ENCODE peak calls at places on chromosomes 2 and 18, in four cellular contexts. J is A549, S is SK-N-SH, F is GM12878. N is an unnamed sample.

GRCh38 chr2:235543126-235543750 is 49.4 kb downstream of the AGAP1 start:
- DNase-seq in J (no peak), S (no peak), F (no peak), N (no peak)

GRCh38 chr2:27804146-27804545 is 32.6 kb downstream of the MRPL33 start:
- DNase-seq in J (no peak), S (no peak), F (no peak), N (no peak)

GRCh38 chr18:38576349-38576748 is 1010.8 kb upstream of the CELF4 start:
- DNase-seq in S (no peak), F (no peak), J (no peak), N (no peak)

GRCh38 chr2:134002391-134002790 is 251.5 kb upstream of the MGAT5 start:
- DNase-seq in S (no peak), F (no peak), J (no peak), N (no peak)

GRCh38 chr18:55236150-55236931 is 277.1 kb upstream of the CCDC68 start:
- DNase-seq in F (no peak), S (no peak), J (no peak), N (no peak)

GRCh38 chr2:102313950-102314349 is 2.6 kb downstream of the IL1RL1 start:
- DNase-seq in F (no peak), J (no peak), S (no peak), N (no peak)

GRCh38 chr2:175207741-175208438 is 26.4 kb upstream of the ATP5MC3 start:
- DNase-seq in F (no peak), J (no peak), S (no peak), N (no peak)

GRCh38 chr2:62934501-62934900 is 116.1 kb upstream of the OTX1 start:
- DNase-seq in J (no peak), S (no peak), F (no peak), N (no peak)

GRCh38 chr2:62382757-62383156 is 123.2 kb downstream of the TMEM17 start:
- DNase-seq in S (no peak), J (no peak), F (no peak), N (no peak)

GRCh38 chr2:172551266-172551665 is 4.6 kb upstream of the PDK1 start:
- DNase-seq in S (no peak), F (no peak), J (no peak), N (no peak)

GRCh38 chr2:64652231-64653173 is 1.2 kb downstream of the SERTAD2 start:
- DNase-seq in S (no peak), J (peak), F (no peak), N (peak)

GRCh38 chr2:176522271-176522670 is 253.0 kb downstream of the MTX2 start:
- DNase-seq in J (no peak), S (no peak), F (no peak), N (no peak)

GRCh38 chr18:10170375-10170774 is 256.6 kb downstream of the VAPA start:
- DNase-seq in J (no peak), F (no peak), S (no peak), N (no peak)

GRCh38 chr2:10646153-10646552 is 43.6 kb downstream of the NOL10 start:
- DNase-seq in S (no peak), J (no peak), F (no peak), N (peak)

GRCh38 chr18:44599409-44599808 is 81.3 kb upstream of the SETBP1 start:
- DNase-seq in S (no peak), F (no peak), J (no peak), N (no peak)

GRCh38 chr2:221896505-221897151 is 324.5 kb upstream of the EPHA4 start:
- DNase-seq in S (no peak), F (no peak), J (no peak), N (no peak)

GRCh38 chr18:36314098-36314497 is 16.6 kb downstream of the FHOD3 start:
- DNase-seq in F (no peak), S (no peak), J (no peak), N (no peak)

GRCh38 chr2:239830066-239830717 is 194.9 kb downstream of the NDUFA10 start:
- DNase-seq in J (no peak), S (peak), F (no peak), N (no peak)

GRCh38 chr2:239723486-239724193 is 301.5 kb downstream of the NDUFA10 start:
- DNase-seq in F (no peak), S (no peak), J (no peak), N (no peak)

GRCh38 chr2:187482796-187483195 is 34.7 kb upstream of the CALCRL start:
- DNase-seq in S (no peak), J (no peak), F (peak), N (no peak)

GRCh38 chr2:169010633-169011460 is 20.3 kb downstream of the ABCB11 start:
- DNase-seq in F (no peak), S (no peak), J (no peak), N (no peak)

GRCh38 chr2:169013628-169014026 is 17.5 kb downstream of the ABCB11 start:
- DNase-seq in J (no peak), F (no peak), S (no peak), N (no peak)

GRCh38 chr2:169011698-169012097 is 19.4 kb downstream of the ABCB11 start:
- DNase-seq in S (no peak), J (no peak), F (no peak), N (no peak)

GRCh38 chr2:169014780-169015179 is 16.3 kb downstream of the ABCB11 start:
- DNase-seq in S (no peak), F (no peak), J (no peak), N (no peak)

DNA sequence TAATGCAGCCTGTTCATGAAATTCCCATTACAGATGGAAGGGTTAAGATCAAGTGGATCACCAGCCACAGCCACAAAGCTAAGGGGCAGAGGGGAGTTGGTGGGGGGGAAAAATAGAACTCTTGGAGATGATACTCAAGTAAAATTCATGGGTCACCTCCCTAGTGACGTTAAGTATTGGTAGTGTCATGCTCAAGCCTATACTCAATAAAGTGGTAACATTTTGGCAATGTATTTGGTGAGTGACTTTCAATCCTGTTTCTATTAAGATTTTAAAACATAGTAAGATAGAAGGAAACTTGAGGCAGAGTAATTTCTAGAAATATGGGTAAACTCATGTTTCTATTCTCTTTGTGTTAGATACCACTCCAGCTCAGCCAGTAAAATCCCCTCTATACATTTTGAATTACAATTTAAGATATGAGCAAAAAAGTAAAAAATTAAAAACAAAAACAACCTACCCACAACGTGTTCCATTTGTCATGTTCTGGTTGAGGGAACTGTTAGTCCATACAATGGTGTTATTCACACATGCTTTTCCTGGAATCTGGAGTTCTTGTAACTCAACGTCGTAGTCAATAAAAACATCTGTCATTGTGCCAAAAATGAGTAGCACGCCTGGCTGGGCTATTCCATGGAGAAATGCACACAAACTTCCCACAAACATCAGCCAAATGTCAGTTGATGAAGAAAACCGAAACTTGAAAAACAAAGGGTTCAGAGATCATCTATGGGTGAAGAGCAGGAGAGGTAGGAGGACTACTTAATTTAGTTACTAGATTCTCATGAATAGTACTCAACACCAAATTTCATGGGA is 18.1 kb downstream of the ABCB11 start:
- DNase-seq in S (no peak), F (no peak), J (no peak), N (no peak)
- TF ChIP-seq PBX3 in S (no peak), F (no peak), J (no peak), N (no peak)

DNA sequence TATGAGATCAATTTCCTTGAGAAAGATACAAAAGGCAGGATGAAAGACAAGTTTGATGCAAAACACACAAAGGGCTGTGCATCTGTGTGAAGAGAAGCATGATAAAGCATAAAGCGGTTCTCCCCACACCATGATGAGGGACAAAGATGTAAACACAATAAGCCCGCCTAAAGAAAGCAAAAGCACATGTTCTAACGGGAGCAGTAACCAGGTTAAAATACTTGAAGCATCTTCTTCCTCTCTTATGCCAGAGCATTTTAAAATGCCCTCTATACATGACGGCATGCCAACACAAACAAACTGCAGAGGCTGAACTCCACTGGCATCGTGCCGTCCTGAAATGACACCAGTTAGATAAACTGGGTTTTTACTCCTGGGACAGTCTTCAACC is 89.8 kb downstream of the CDH2 start:
- DNase-seq in F (no peak), S (peak), J (no peak), N (peak)
- TF ChIP-seq PBX3 in F (no peak), S (no peak), J (no peak), N (no peak)

GRCh38 chr2:150355440-150355839 is 132.0 kb downstream of the RND3 start:
- DNase-seq in F (no peak), J (no peak), S (no peak), N (no peak)

GRCh38 chr2:150351922-150352321 is 135.5 kb downstream of the RND3 start:
- DNase-seq in S (no peak), J (no peak), F (no peak), N (no peak)

GRCh38 chr2:150358468-150358807 is 129.0 kb downstream of the RND3 start:
- DNase-seq in S (no peak), F (no peak), J (no peak), N (no peak)

DNA sequence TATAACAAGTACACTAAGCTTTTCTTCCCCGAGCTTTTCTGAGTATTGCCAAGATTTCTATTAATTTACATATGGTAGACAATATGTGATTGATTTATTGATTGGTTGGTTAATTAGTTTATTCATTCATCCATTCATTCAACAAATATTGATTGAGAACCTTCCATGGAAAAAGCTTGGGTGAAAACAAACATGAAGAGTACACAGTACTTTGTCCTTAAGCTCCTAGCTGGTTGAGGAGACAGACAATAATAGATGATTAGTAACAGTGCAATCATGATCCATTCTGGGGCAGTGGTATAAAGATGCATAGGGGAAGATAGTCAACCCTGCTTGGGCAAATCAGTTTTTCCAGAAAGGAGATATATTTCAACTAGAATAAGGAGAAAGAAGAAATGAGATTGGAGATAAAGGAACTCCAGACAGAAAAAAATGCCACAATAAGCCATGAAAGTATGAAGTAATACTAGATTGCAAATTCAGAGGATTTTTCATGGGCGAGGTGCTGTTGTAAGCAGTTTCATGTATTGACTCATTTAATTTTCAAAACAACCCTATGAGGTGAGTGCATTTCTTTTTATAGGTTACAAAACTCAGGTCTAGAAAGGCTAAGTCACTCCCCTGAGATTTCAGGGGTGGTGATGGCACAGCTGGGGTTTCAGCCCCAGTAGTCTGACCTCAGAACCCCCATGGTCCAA is 129.5 kb downstream of the RND3 start:
- DNase-seq in F (peak), J (no peak), S (no peak), N (no peak)
- TF ChIP-seq PBX3 in F (no peak), J (no peak), S (no peak), N (no peak)

GRCh38 chr2:53583583-53583982 is 184.0 kb upstream of the CHAC2 start:
- DNase-seq in J (no peak), S (no peak), F (no peak), N (peak)

GRCh38 chr2:53582556-53582955 is 185.0 kb upstream of the CHAC2 start:
- DNase-seq in F (no peak), S (no peak), J (no peak), N (no peak)

GRCh38 chr2:53584986-53585385 is 182.6 kb upstream of the CHAC2 start:
- DNase-seq in J (no peak), F (no peak), S (no peak), N (no peak)
- TF ChIP-seq PBX3 in J (no peak), F (no peak), S (no peak), N (no peak)

DNA sequence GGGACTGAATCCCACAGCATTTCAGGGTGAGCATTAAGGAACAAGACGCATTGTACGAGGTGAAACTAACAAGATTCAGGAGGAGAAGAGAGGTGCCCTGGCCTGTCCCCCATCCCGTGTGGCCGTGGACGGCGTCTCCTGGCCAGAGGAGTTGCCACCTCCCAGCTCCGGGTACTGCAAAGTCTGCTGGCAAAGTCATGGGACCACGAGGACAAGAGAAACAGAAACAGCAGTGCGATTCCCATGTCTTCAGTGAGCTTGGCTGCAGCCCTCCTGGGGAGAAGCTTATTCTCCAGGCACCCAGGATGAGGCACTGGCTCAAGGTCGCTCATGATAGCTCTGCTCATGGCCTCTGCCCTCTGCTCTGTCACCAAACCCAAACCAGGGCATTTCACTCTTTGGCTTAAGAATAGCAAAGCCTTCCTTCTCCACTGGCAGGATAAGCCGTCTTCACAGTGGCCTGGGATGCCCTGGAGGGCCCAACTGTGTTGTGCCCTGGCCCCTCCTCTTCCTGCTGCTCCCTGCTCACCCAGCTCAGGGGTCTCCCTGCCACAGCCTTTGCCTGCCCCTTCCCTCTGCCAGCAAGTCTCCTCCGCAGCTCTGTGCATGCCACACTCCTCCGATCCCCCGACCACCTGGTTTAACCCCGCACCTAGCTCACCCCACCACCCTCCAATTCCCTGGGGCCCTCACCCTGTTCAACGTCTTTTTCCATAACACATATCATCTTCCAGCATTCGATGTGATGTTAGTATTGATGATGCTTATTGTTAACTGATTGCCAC is 144.8 kb downstream of the PXDN start:
- DNase-seq in J (no peak), F (no peak), S (no peak), N (no peak)
- TF ChIP-seq PBX3 in J (no peak), F (no peak), S (no peak), N (no peak)

DNA sequence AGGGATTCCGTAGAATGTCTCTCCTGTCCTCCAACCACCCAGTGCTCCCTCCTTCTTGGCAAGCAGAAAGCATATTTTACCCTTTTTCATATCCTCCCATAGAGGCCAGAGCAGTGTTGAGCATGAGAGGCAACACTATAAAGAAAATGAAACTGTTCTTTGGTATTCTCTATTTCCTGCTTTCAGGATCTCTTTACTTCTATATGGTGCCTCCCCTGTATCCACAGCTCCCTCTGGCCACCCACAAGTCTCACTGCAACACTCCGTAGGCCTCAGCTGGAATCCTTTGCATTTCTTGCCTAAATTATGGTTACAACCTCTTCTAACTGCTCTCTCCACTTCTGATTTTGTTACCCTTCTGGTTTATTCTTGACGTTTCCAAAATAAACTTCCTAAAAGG is 74.9 kb upstream of the C2orf15 start:
- DNase-seq in F (peak), J (peak), S (peak), N (peak)
- TF ChIP-seq PBX3 in F (no peak), J (no peak), S (no peak), N (no peak)